ENCODE peak calls at places on chromosomes 5 and 9, in nine cellular contexts. One of them, this sample, is unnamed.

GRCh38 chr9:127182901-127183746 is 60.7 kb upstream of the ANGPTL2 start:
- DNase-seq in heart left ventricle: no peak
- DNase-seq in stimulated activated CD8-positive, alpha-beta memory T cell treated with anti-CD3 and anti-CD28 coated beads, Interleukin-7, amount 100 ng/mL, for 4 hours: no peak
- DNase-seq in WTC11: no peak
- DNase-seq in HS-5: no peak
- DNase-seq in epithelial cell of esophagus: no peak
- DNase-seq in A549: no peak
- DNase-seq in GM19239: no peak
- DNase-seq in amniotic epithelial cell: no peak
- DNase-seq in this sample: no peak

GRCh38 chr9:27784999-27785713 is 211.9 kb upstream of the C9orf72 start:
- DNase-seq in heart left ventricle: no peak
- DNase-seq in stimulated activated CD8-positive, alpha-beta memory T cell treated with anti-CD3 and anti-CD28 coated beads, Interleukin-7, amount 100 ng/mL, for 4 hours: no peak
- DNase-seq in WTC11: no peak
- DNase-seq in HS-5: no peak
- DNase-seq in epithelial cell of esophagus: peak; percentile 86
- DNase-seq in A549: no peak
- DNase-seq in GM19239: no peak
- DNase-seq in amniotic epithelial cell: no peak
- DNase-seq in this sample: no peak

GRCh38 chr9:73683862-73684591 is 532.4 kb downstream of the ANXA1 start:
- DNase-seq in heart left ventricle: no peak
- DNase-seq in stimulated activated CD8-positive, alpha-beta memory T cell treated with anti-CD3 and anti-CD28 coated beads, Interleukin-7, amount 100 ng/mL, for 4 hours: no peak
- DNase-seq in WTC11: no peak
- DNase-seq in HS-5: peak; percentile 18
- DNase-seq in epithelial cell of esophagus: peak; percentile 95
- DNase-seq in A549: peak; percentile 44
- DNase-seq in GM19239: no peak
- DNase-seq in amniotic epithelial cell: peak; percentile 78
- DNase-seq in this sample: no peak

GRCh38 chr5:93274291-93274690 is 306.7 kb downstream of the NR2F1-AS1 start:
- DNase-seq in heart left ventricle: no peak
- DNase-seq in stimulated activated CD8-positive, alpha-beta memory T cell treated with anti-CD3 and anti-CD28 coated beads, Interleukin-7, amount 100 ng/mL, for 4 hours: no peak
- DNase-seq in WTC11: no peak
- DNase-seq in HS-5: no peak
- DNase-seq in epithelial cell of esophagus: peak; percentile 52
- DNase-seq in A549: no peak
- DNase-seq in GM19239: no peak
- DNase-seq in amniotic epithelial cell: peak; percentile 81
- DNase-seq in this sample: no peak

GRCh38 chr5:22591461-22591860 is 261.7 kb downstream of the CDH12 start:
- DNase-seq in heart left ventricle: no peak
- DNase-seq in stimulated activated CD8-positive, alpha-beta memory T cell treated with anti-CD3 and anti-CD28 coated beads, Interleukin-7, amount 100 ng/mL, for 4 hours: no peak
- DNase-seq in WTC11: no peak
- DNase-seq in HS-5: no peak
- DNase-seq in epithelial cell of esophagus: no peak
- DNase-seq in A549: no peak
- DNase-seq in GM19239: no peak
- DNase-seq in amniotic epithelial cell: no peak
- DNase-seq in this sample: no peak

GRCh38 chr9:93316726-93317494 is 133.0 kb downstream of the WNK2 start:
- DNase-seq in heart left ventricle: no peak
- DNase-seq in stimulated activated CD8-positive, alpha-beta memory T cell treated with anti-CD3 and anti-CD28 coated beads, Interleukin-7, amount 100 ng/mL, for 4 hours: no peak
- DNase-seq in WTC11: no peak
- DNase-seq in HS-5: no peak
- DNase-seq in epithelial cell of esophagus: no peak
- DNase-seq in A549: no peak
- DNase-seq in GM19239: no peak
- DNase-seq in amniotic epithelial cell: no peak
- DNase-seq in this sample: no peak

GRCh38 chr9:89404074-89404473 is 85.8 kb downstream of the SECISBP2 start:
- DNase-seq in heart left ventricle: no peak
- DNase-seq in stimulated activated CD8-positive, alpha-beta memory T cell treated with anti-CD3 and anti-CD28 coated beads, Interleukin-7, amount 100 ng/mL, for 4 hours: no peak
- DNase-seq in WTC11: no peak
- DNase-seq in HS-5: no peak
- DNase-seq in epithelial cell of esophagus: no peak
- DNase-seq in A549: no peak
- DNase-seq in GM19239: no peak
- DNase-seq in amniotic epithelial cell: no peak
- DNase-seq in this sample: no peak

GRCh38 chr5:32783658-32784057 is 72.5 kb downstream of the NPR3 start:
- DNase-seq in heart left ventricle: no peak
- DNase-seq in stimulated activated CD8-positive, alpha-beta memory T cell treated with anti-CD3 and anti-CD28 coated beads, Interleukin-7, amount 100 ng/mL, for 4 hours: no peak
- DNase-seq in WTC11: no peak
- DNase-seq in HS-5: no peak
- DNase-seq in epithelial cell of esophagus: no peak
- DNase-seq in A549: no peak
- DNase-seq in GM19239: no peak
- DNase-seq in amniotic epithelial cell: no peak
- DNase-seq in this sample: no peak

GRCh38 chr5:120895659-120896058 is 431.6 kb downstream of the PRR16 start:
- DNase-seq in heart left ventricle: no peak
- DNase-seq in stimulated activated CD8-positive, alpha-beta memory T cell treated with anti-CD3 and anti-CD28 coated beads, Interleukin-7, amount 100 ng/mL, for 4 hours: no peak
- DNase-seq in WTC11: no peak
- DNase-seq in HS-5: no peak
- DNase-seq in epithelial cell of esophagus: no peak
- DNase-seq in A549: no peak
- DNase-seq in GM19239: no peak
- DNase-seq in amniotic epithelial cell: no peak
- DNase-seq in this sample: no peak